ENCODE peak calls at places on chromosomes 11 and 22, in four cellular contexts. V is cardiac septum, K is upper lobe of left lung, P is T-helper 2 cell. E is an unnamed sample.
A peak's percentile ranks its signal among the peaks of the same experiment; 100 is the strongest.

GRCh38 chr11:77761481-77761880 is 59.0 kb downstream of the RSF1 start:
- DNase-seq in P (no peak), K (no peak), V (no peak), E (no peak)

GRCh38 chr11:67501854-67502253 is 3.3 kb downstream of the PITPNM1 start:
- DNase-seq in P (no peak), V (no peak), K (no peak), E (no peak)

GRCh38 chr11:134762248-134763029 is 350.4 kb upstream of the B3GAT1 start:
- DNase-seq in K (no peak), V (peak; percentile 67), P (no peak), E (no peak)

GRCh38 chr22:50507991-50508884 is at the start of gene NCAPH2:
- DNase-seq in P (peak; percentile 96), K (peak; percentile 94), V (peak; percentile 98), E (peak; percentile 99)

GRCh38 chr11:47918882-47919495 is 61.4 kb upstream of the PTPRJ start:
- DNase-seq in K (no peak), V (no peak), P (no peak), E (peak; percentile 31)

GRCh38 chr22:36304429-36304828 is 51.5 kb downstream of the APOL1 start:
- DNase-seq in K (no peak), V (no peak), P (no peak), E (no peak)

GRCh38 chr22:50182176-50183081 is 3.3 kb upstream of the TRABD start:
- DNase-seq in V (no peak), K (peak; percentile 78), P (no peak), E (no peak)

GRCh38 chr11:65911682-65912568 is 6.9 kb downstream of the C11orf68 start:
- DNase-seq in V (no peak), K (no peak), P (no peak), E (peak; percentile 90)

GRCh38 chr11:78037825-78038620 is 14.9 kb upstream of the KCTD14 start:
- DNase-seq in V (no peak), K (no peak), P (no peak), E (no peak)

GRCh38 chr22:19634206-19634536 is 80.1 kb upstream of the SEPTIN5 start:
- DNase-seq in P (no peak), K (no peak), V (no peak), E (peak; percentile 32)

GRCh38 chr11:72430743-72431570 is 3.4 kb downstream of the CLPB start:
- DNase-seq in P (no peak), V (no peak), K (peak; percentile 63), E (no peak)

GRCh38 chr11:79052539-79052938 is 388.3 kb downstream of the TENM4 start:
- DNase-seq in V (no peak), P (no peak), K (no peak), E (no peak)

GRCh38 chr22:20138868-20139267 is 7.3 kb downstream of the ZDHHC8 start:
- DNase-seq in K (no peak), P (no peak), V (no peak), E (no peak)

GRCh38 chr11:126265801-126266200 is 2.9 kb downstream of the SRPRA start:
- DNase-seq in P (no peak), V (no peak), K (no peak), E (no peak)

GRCh38 chr11:17814546-17814945 is 80.0 kb downstream of the KCNC1 start:
- DNase-seq in P (no peak), V (no peak), K (no peak), E (no peak)

GRCh38 chr11:63767415-63768231 is 952 bp downstream of the ZFTA start:
- DNase-seq in P (peak; percentile 29), K (peak; percentile 59), V (peak; percentile 80), E (peak; percentile 79)

E was measured in posterior vena cava.